ENCODE peak calls at places on chromosome 22, in ten cellular contexts. One of them, this sample, is unnamed.

GRCh38 chr22:23894710-23895598 is 771 bp downstream of the MIF start:
- DNase-seq in HL-60: peak
- DNase-seq in GM12865: peak
- DNase-seq in GF-D8: peak
- DNase-seq in H7: peak
- DNase-seq in SJSA1: peak
- DNase-seq in GDM1: no peak
- DNase-seq in activated CD4-positive, alpha-beta T cell treated with anti-CD3 and anti-CD28 coated beads for 4 hours: peak
- DNase-seq in foreskin fibroblast: peak
- DNase-seq in fibroblast of the aortic adventitia: peak
- DNase-seq in this sample: peak

GRCh38 chr22:41687901-41688364 is 734 bp downstream of the SNU13 start:
- DNase-seq in foreskin fibroblast: no peak
- DNase-seq in activated CD4-positive, alpha-beta T cell treated with anti-CD3 and anti-CD28 coated beads for 4 hours: no peak
- DNase-seq in GF-D8: no peak
- DNase-seq in H7: peak
- DNase-seq in SJSA1: peak
- DNase-seq in GDM1: peak
- DNase-seq in HL-60: peak
- DNase-seq in GM12865: peak
- DNase-seq in fibroblast of the aortic adventitia: peak
- DNase-seq in this sample: no peak

GRCh38 chr22:28244760-28245159 is 325.7 kb upstream of the PITPNB start:
- DNase-seq in HL-60: no peak
- DNase-seq in activated CD4-positive, alpha-beta T cell treated with anti-CD3 and anti-CD28 coated beads for 4 hours: no peak
- DNase-seq in H7: no peak
- DNase-seq in GF-D8: no peak
- DNase-seq in SJSA1: no peak
- DNase-seq in GM12865: no peak
- DNase-seq in foreskin fibroblast: no peak
- DNase-seq in fibroblast of the aortic adventitia: no peak
- DNase-seq in GDM1: no peak
- DNase-seq in this sample: no peak

GRCh38 chr22:42906605-42907338 is 49.7 kb upstream of the ARFGAP3 start:
- DNase-seq in SJSA1: no peak
- DNase-seq in fibroblast of the aortic adventitia: peak
- DNase-seq in HL-60: no peak
- DNase-seq in GF-D8: no peak
- DNase-seq in GDM1: no peak
- DNase-seq in GM12865: no peak
- DNase-seq in H7: no peak
- DNase-seq in foreskin fibroblast: peak
- DNase-seq in activated CD4-positive, alpha-beta T cell treated with anti-CD3 and anti-CD28 coated beads for 4 hours: no peak
- DNase-seq in this sample: no peak

GRCh38 chr22:48960981-48961655 is 866.6 kb downstream of the BRD1 start:
- DNase-seq in H7: peak
- DNase-seq in HL-60: no peak
- DNase-seq in SJSA1: no peak
- DNase-seq in GF-D8: no peak
- DNase-seq in fibroblast of the aortic adventitia: no peak
- DNase-seq in foreskin fibroblast: no peak
- DNase-seq in activated CD4-positive, alpha-beta T cell treated with anti-CD3 and anti-CD28 coated beads for 4 hours: no peak
- DNase-seq in GM12865: no peak
- DNase-seq in GDM1: no peak
- DNase-seq in this sample: no peak

GRCh38 chr22:26414347-26414746 is 14.7 kb upstream of the ASPHD2 start:
- DNase-seq in activated CD4-positive, alpha-beta T cell treated with anti-CD3 and anti-CD28 coated beads for 4 hours: no peak
- DNase-seq in GDM1: no peak
- DNase-seq in GM12865: no peak
- DNase-seq in foreskin fibroblast: no peak
- DNase-seq in SJSA1: no peak
- DNase-seq in H7: no peak
- DNase-seq in fibroblast of the aortic adventitia: no peak
- DNase-seq in GF-D8: no peak
- DNase-seq in HL-60: no peak
- DNase-seq in this sample: no peak

GRCh38 chr22:32723632-32724031 is 77.9 kb upstream of the TIMP3 start:
- DNase-seq in fibroblast of the aortic adventitia: peak
- DNase-seq in GDM1: peak
- DNase-seq in HL-60: peak
- DNase-seq in GF-D8: peak
- DNase-seq in SJSA1: peak
- DNase-seq in H7: no peak
- DNase-seq in foreskin fibroblast: peak
- DNase-seq in activated CD4-positive, alpha-beta T cell treated with anti-CD3 and anti-CD28 coated beads for 4 hours: peak
- DNase-seq in GM12865: peak
- DNase-seq in this sample: peak

GRCh38 chr22:50340157-50340879 is 2.8 kb upstream of the PPP6R2 start:
- DNase-seq in GM12865: peak
- DNase-seq in fibroblast of the aortic adventitia: peak
- DNase-seq in activated CD4-positive, alpha-beta T cell treated with anti-CD3 and anti-CD28 coated beads for 4 hours: no peak
- DNase-seq in HL-60: no peak
- DNase-seq in foreskin fibroblast: no peak
- DNase-seq in H7: peak
- DNase-seq in GF-D8: no peak
- DNase-seq in SJSA1: no peak
- DNase-seq in GDM1: no peak
- DNase-seq in this sample: no peak

GRCh38 chr22:45934659-45935341 is 42.2 kb downstream of the WNT7B start:
- DNase-seq in GDM1: no peak
- DNase-seq in GM12865: no peak
- DNase-seq in HL-60: no peak
- DNase-seq in activated CD4-positive, alpha-beta T cell treated with anti-CD3 and anti-CD28 coated beads for 4 hours: no peak
- DNase-seq in fibroblast of the aortic adventitia: peak
- DNase-seq in foreskin fibroblast: peak
- DNase-seq in GF-D8: no peak
- DNase-seq in SJSA1: peak
- DNase-seq in H7: no peak
- DNase-seq in this sample: no peak

GRCh38 chr22:17501679-17502285 is 61.5 kb upstream of the SLC25A18 start:
- DNase-seq in H7: peak
- DNase-seq in HL-60: peak
- DNase-seq in activated CD4-positive, alpha-beta T cell treated with anti-CD3 and anti-CD28 coated beads for 4 hours: peak
- DNase-seq in GDM1: peak
- DNase-seq in SJSA1: peak
- DNase-seq in foreskin fibroblast: peak
- DNase-seq in fibroblast of the aortic adventitia: peak
- DNase-seq in GM12865: peak
- DNase-seq in GF-D8: peak
- DNase-seq in this sample: peak

GRCh38 chr22:20853236-20853660 is 5.4 kb downstream of the PI4KA start:
- DNase-seq in fibroblast of the aortic adventitia: no peak
- DNase-seq in foreskin fibroblast: no peak
- DNase-seq in GF-D8: no peak
- DNase-seq in GM12865: no peak
- DNase-seq in activated CD4-positive, alpha-beta T cell treated with anti-CD3 and anti-CD28 coated beads for 4 hours: no peak
- DNase-seq in SJSA1: no peak
- DNase-seq in HL-60: no peak
- DNase-seq in GDM1: no peak
- DNase-seq in H7: no peak
- DNase-seq in this sample: no peak

GRCh38 chr22:42752230-42752746 is 31.6 kb upstream of the A4GALT start:
- DNase-seq in activated CD4-positive, alpha-beta T cell treated with anti-CD3 and anti-CD28 coated beads for 4 hours: no peak
- DNase-seq in GM12865: no peak
- DNase-seq in GF-D8: peak
- DNase-seq in fibroblast of the aortic adventitia: no peak
- DNase-seq in SJSA1: no peak
- DNase-seq in foreskin fibroblast: no peak
- DNase-seq in H7: no peak
- DNase-seq in GDM1: no peak
- DNase-seq in HL-60: no peak
- DNase-seq in this sample: peak

This sample was measured in GM13977.